ENCODE peak calls at places on chromosomes 2 and 18, in eight cellular contexts. J, Y, V, H, G, M, F and T are unnamed samples.

GRCh38 chr2:227308784-227309183 is 16.3 kb upstream of the MFF start:
- DNase-seq in J (peak), Y (no peak), V (no peak), H (no peak), G (no peak), M (no peak), F (no peak), T (no peak)

GRCh38 chr18:75211002-75211621 is 515 bp downstream of the TSHZ1 start:
- DNase-seq in J (no peak), Y (peak), V (no peak), H (no peak), G (no peak), M (peak), F (peak), T (no peak)

GRCh38 chr2:27255660-27256059 is 7.2 kb downstream of the SLC30A3 start:
- DNase-seq in J (no peak), Y (no peak), V (no peak), H (no peak), G (no peak), M (no peak), F (no peak), T (no peak)

GRCh38 chr2:168649105-168649504 is 153.3 kb upstream of the NOSTRIN start:
- DNase-seq in J (no peak), Y (no peak), V (no peak), H (peak), G (no peak), M (no peak), F (no peak), T (no peak)

GRCh38 chr18:8841781-8842485 is 136.6 kb downstream of the MTCL1 start:
- DNase-seq in J (no peak), Y (no peak), V (no peak), H (no peak), G (no peak), M (no peak), F (no peak), T (no peak)

GRCh38 chr2:129741623-129742022 is 237.8 kb upstream of the RAB6C start:
- DNase-seq in J (no peak), Y (no peak), V (no peak), H (no peak), G (no peak), M (no peak), F (no peak), T (no peak)

GRCh38 chr2:8543412-8544167 is 138.3 kb upstream of the ID2 start:
- DNase-seq in J (peak), Y (peak), V (peak), H (no peak), G (no peak), M (no peak), F (peak), T (no peak)

GRCh38 chr18:46294325-46294724 is 190.1 kb downstream of the HAUS1 start:
- DNase-seq in J (no peak), Y (no peak), V (no peak), H (no peak), G (no peak), M (no peak), F (no peak), T (no peak)

GRCh38 chr2:138219961-138220360 is 255.7 kb downstream of the HNMT start:
- DNase-seq in J (no peak), Y (no peak), V (no peak), H (no peak), G (no peak), M (no peak), F (no peak), T (no peak)

GRCh38 chr2:231556981-231557380 is 26.7 kb upstream of the NMUR1 start:
- DNase-seq in J (no peak), Y (no peak), V (no peak), H (no peak), G (no peak), M (no peak), F (no peak), T (no peak)

GRCh38 chr2:231557571-231558217 is 27.4 kb upstream of the NMUR1 start:
- DNase-seq in J (peak), Y (peak), V (peak), H (peak), G (peak), M (peak), F (peak), T (peak)

GRCh38 chr2:231554748-231555545 is 24.7 kb upstream of the NMUR1 start:
- DNase-seq in J (peak), Y (peak), V (peak), H (no peak), G (no peak), M (no peak), F (no peak), T (no peak)

GRCh38 chr2:231552752-231553151 is 22.5 kb upstream of the NMUR1 start:
- DNase-seq in J (no peak), Y (no peak), V (no peak), H (no peak), G (no peak), M (no peak), F (no peak), T (no peak)

DNA sequence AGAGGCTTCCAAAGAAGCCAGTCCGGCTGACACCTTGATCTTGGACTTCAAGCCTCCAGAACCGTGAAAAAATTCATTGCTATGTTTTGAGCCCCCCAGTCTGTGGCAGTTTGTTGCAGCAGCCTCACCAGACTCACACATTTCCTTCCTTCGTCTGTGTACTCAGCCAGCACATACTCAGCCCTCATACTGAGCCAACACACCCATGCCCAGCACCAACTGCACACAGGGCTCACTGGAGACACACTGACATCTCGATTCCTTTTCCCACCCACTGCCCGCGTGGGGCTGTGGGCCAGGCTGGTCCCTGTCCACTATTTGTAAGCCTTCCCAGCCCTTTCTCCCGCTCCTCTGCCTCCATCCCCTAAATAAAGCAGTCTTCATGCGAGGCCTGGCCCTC is 24.1 kb upstream of the NMUR1 start:
- DNase-seq in J (no peak), Y (no peak), V (no peak), H (no peak), G (no peak), M (no peak), F (no peak), T (no peak)
- H3K27ac ChIP-seq in J (peak), Y (peak), V (no peak), H (peak), G (no peak), M (peak), F (no peak), T (no peak)

GRCh38 chr2:239308696-239309397 is 92.0 kb downstream of the HDAC4 start:
- DNase-seq in J (peak), Y (peak), V (peak), H (no peak), G (no peak), M (no peak), F (no peak), T (no peak)
- H3K4me3 ChIP-seq in J (peak), Y (peak), V (peak), H (peak), G (no peak), M (no peak), F (no peak), T (no peak)

GRCh38 chr2:1702186-1702565 is 42.1 kb downstream of the PXDN start:
- DNase-seq in J (no peak), Y (no peak), V (no peak), H (no peak), G (no peak), M (no peak), F (no peak), T (no peak)

GRCh38 chr2:1701556-1702185 is 42.6 kb downstream of the PXDN start:
- DNase-seq in J (no peak), Y (no peak), V (no peak), H (no peak), G (peak), M (no peak), F (no peak), T (no peak)

GRCh38 chr2:1707771-1708351 is 36.5 kb downstream of the PXDN start:
- DNase-seq in J (peak), Y (no peak), V (peak), H (no peak), G (no peak), M (no peak), F (no peak), T (peak)

GRCh38 chr2:1705557-1706076 is 38.7 kb downstream of the PXDN start:
- DNase-seq in J (no peak), Y (no peak), V (no peak), H (no peak), G (no peak), M (no peak), F (no peak), T (no peak)

DNA sequence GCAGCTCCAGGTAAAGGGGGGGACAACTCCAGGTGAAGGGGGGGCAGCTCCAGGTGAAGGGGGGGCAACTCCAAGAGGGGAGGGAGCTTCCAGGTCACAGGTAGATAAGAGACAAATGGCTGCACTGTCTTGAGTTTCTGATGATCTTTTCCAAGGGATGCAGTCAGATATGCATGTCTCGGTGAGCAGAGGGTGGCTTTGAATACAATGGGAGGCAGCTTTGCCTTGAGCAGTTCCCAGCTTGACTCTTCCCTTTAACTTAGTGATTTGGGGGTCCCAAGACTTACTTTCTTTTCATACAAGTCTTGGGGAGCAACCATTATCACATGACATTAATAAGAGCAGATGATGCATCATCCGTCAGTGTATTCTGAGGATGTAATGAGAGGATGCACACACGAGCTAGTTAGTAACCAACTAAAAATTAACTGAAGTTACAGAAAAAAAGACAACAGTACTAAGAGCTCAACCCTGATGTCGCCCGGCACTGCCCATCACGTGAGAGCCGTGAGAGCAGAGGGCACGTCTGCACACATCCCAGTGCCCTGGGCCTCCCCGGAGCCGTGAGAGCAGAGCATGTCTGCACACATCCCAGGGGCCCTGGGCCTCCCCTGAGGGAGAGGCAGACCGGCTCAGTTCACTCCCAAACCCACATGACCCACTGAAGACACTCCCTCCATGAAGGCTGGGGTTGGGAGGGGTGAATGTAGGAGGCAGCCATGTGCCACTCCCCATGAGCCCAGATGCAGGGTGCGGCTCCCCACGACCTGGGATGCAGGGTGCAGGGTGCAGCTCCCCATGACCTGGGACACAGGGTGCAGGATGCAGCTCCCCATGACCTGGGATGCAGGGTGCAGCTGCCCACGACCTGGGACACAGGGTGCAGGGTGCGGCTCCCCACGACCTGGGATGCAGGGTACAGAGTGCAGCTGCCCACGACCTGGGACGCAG is 39.4 kb downstream of the PXDN start:
- DNase-seq in J (no peak), Y (no peak), V (no peak), H (no peak), G (no peak), M (no peak), F (no peak), T (no peak)
- H3K27ac ChIP-seq in J (no peak), Y (no peak), V (no peak), H (no peak), G (no peak), M (no peak), F (no peak), T (no peak)

DNA sequence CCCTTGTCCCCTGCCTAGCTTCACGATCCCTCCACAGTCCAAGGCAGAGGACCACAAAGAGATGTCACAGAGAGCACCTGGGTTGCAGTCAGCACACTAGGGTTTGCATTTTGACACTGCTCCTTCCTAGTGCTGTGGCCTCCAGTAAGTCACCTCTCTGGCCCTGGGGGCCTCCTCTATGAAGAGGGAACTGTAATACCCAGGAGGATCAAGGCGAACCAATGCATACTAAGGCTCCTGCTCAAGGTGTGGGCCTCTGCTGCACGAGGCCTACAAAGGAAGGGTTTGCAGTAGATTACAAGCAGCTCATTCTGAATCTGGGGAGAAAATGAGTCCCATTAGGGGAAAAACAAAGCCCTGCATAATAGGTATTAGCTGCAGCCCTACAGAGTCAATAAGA is 72.3 kb upstream of the FZD7 start:
- DNase-seq in J (no peak), Y (no peak), V (no peak), H (no peak), G (no peak), M (no peak), F (no peak), T (no peak)
- H3K4me3 ChIP-seq in J (no peak), Y (no peak), V (no peak), H (no peak), G (no peak), M (no peak), F (no peak), T (no peak)

GRCh38 chr2:224929512-224929911 is 112.8 kb downstream of the DOCK10 start:
- DNase-seq in J (no peak), Y (no peak), V (no peak), H (no peak), G (no peak), M (no peak), F (no peak), T (no peak)
- H3K27ac ChIP-seq in J (no peak), Y (no peak), V (no peak), H (no peak), G (no peak), M (no peak), F (no peak), T (no peak)

GRCh38 chr2:236172238-236172865 is 4.2 kb upstream of the GBX2 start:
- DNase-seq in J (no peak), Y (no peak), V (no peak), H (no peak), G (no peak), M (no peak), F (no peak), T (no peak)
- H3K4me3 ChIP-seq in J (no peak), Y (no peak), V (no peak), H (no peak), G (no peak), M (no peak), F (no peak), T (no peak)

GRCh38 chr18:35470440-35470839 is 27.3 kb downstream of the INO80C start:
- DNase-seq in J (no peak), Y (no peak), V (no peak), H (peak), G (peak), M (no peak), F (no peak), T (no peak)
- H3K27ac ChIP-seq in J (no peak), Y (no peak), V (no peak), H (no peak), G (no peak), M (no peak), F (no peak), T (no peak)

DNA sequence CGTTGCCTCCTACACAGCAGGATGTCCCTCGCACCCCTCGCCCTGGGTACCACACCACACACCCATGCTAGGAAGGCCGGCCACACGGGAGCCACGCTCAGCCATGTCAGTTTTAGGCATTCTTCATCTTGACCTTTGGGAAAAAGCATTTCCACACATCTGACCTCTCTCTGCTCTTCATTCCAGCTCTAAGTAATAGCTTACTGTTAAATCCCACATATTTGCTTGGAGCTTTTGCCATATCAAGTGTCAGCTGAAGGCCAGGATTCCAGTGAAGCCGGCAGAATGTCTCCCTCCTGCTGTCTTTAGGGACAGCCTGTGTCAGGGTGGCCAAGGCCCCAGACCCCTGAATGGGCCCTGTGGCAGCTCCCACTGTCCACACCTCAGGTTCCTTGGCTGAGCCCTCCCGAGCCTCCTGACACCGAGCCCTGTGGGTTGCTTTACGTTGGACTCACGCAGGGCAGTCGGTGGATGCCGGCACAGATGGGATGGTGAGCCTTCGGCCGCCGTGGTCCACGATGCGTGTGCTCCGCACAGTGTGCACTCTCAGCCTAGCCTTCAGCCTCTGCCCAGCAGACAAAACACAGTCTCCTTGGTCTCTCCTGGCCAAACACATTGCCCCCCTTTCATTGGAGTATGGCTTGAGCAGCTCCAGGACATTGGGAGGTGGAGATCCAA is 202.0 kb downstream of the SEPTIN10 start:
- DNase-seq in J (no peak), Y (no peak), V (no peak), H (no peak), G (no peak), M (no peak), F (no peak), T (no peak)
- H3K4me3 ChIP-seq in J (no peak), Y (no peak), V (no peak), H (no peak), G (no peak), M (no peak), F (no peak), T (no peak)